ENCODE peak calls at places on chromosomes 7 and 10, in four cellular contexts. V is GM12878, I is IMR-90, Q is K562. P is an unnamed sample.

GRCh38 chr7:150620061-150620460 is 12.1 kb downstream of the GIMAP6 start:
- DNase-seq in V (no peak), I (no peak), Q (no peak), P (no peak)

GRCh38 chr10:17836917-17837316 is 27.8 kb downstream of the MRC1 start:
- DNase-seq in V (no peak), I (peak), Q (no peak), P (peak)

GRCh38 chr10:9986786-9987185 is 1030.9 kb upstream of the CELF2 start:
- DNase-seq in V (no peak), I (no peak), Q (no peak), P (no peak)

GRCh38 chr7:55244346-55244745 is 120.8 kb upstream of the LANCL2 start:
- DNase-seq in V (no peak), I (peak), Q (no peak), P (no peak)

GRCh38 chr10:102452672-102453340 is 1.5 kb upstream of the C10orf95 start:
- DNase-seq in V (no peak), I (peak), Q (no peak), P (no peak)

GRCh38 chr10:14389981-14390590 is 59.4 kb upstream of the FRMD4A start:
- DNase-seq in V (peak), I (no peak), Q (no peak), P (no peak)

GRCh38 chr7:106717997-106718871 is 57.3 kb upstream of the CCDC71L start:
- DNase-seq in V (peak), I (peak), Q (peak), P (peak)

GRCh38 chr7:44220732-44221131 is 20.0 kb downstream of the YKT6 start:
- DNase-seq in V (no peak), I (no peak), Q (no peak), P (no peak)

GRCh38 chr10:115932099-115932498 is 340.9 kb downstream of the GFRA1 start:
- DNase-seq in V (no peak), I (no peak), Q (no peak), P (no peak)

GRCh38 chr10:1050145-1050544 is 1.2 kb upstream of the IDI1 start:
- DNase-seq in V (no peak), I (peak), Q (peak), P (peak)

GRCh38 chr10:123759496-123760070 is 93.4 kb downstream of the GPR26 start:
- DNase-seq in V (no peak), I (no peak), Q (no peak), P (no peak)

GRCh38 chr10:69438531-69439349 is 12.5 kb upstream of the TSPAN15 start:
- DNase-seq in V (no peak), I (peak), Q (no peak), P (no peak)

GRCh38 chr7:84490661-84491060 is 296.1 kb upstream of the SEMA3A start:
- DNase-seq in V (no peak), I (no peak), Q (peak), P (no peak)

GRCh38 chr10:71335173-71335572 is 16.1 kb downstream of the SLC29A3 start:
- DNase-seq in V (no peak), I (no peak), Q (no peak), P (no peak)

GRCh38 chr7:33739286-33739685 is 166.1 kb upstream of the BMPER start:
- DNase-seq in V (no peak), I (no peak), Q (no peak), P (no peak)

GRCh38 chr10:107232013-107232412 is 67.5 kb upstream of the SORCS1 start:
- DNase-seq in V (no peak), I (no peak), Q (no peak), P (no peak)

GRCh38 chr7:7428806-7429205 is 106.9 kb downstream of the COL28A1 start:
- DNase-seq in V (no peak), I (peak), Q (no peak), P (no peak)

GRCh38 chr7:144786522-144786921 is 49.3 kb downstream of the TPK1 start:
- DNase-seq in V (no peak), I (no peak), Q (no peak), P (no peak)

GRCh38 chr7:64628721-64629120 is 37.2 kb upstream of the ZNF107 start:
- DNase-seq in V (no peak), I (no peak), Q (no peak), P (no peak)

GRCh38 chr7:129091484-129092002 is 36.6 kb upstream of the TNPO3 start:
- DNase-seq in V (peak), I (peak), Q (peak), P (peak)

GRCh38 chr10:5638494-5638893 is 27.9 kb downstream of the ASB13 start:
- DNase-seq in V (no peak), I (no peak), Q (no peak), P (no peak)

GRCh38 chr10:3935141-3935540 is 150.1 kb upstream of the KLF6 start:
- DNase-seq in V (peak), I (peak), Q (no peak), P (peak)

GRCh38 chr10:100362570-100363496 is 15.8 kb downstream of the SCD start:
- DNase-seq in V (no peak), I (no peak), Q (no peak), P (no peak)

GRCh38 chr10:26593896-26594295 is 103.6 kb upstream of the PDSS1 start:
- DNase-seq in V (no peak), I (no peak), Q (no peak), P (no peak)

GRCh38 chr7:116330961-116331360 is 120.6 kb downstream of the TES start:
- DNase-seq in V (no peak), I (peak), Q (no peak), P (peak)

GRCh38 chr7:90383879-90384278 is 19.4 kb upstream of the CLDN12 start:
- DNase-seq in V (no peak), I (peak), Q (no peak), P (peak)

GRCh38 chr7:127322351-127322750 is 69.6 kb upstream of the GRM8 start:
- DNase-seq in V (no peak), I (no peak), Q (no peak), P (no peak)

GRCh38 chr7:44057181-44057848 is 8.1 kb downstream of the PGAM2 start:
- DNase-seq in V (no peak), I (no peak), Q (no peak), P (no peak)

GRCh38 chr7:21251166-21251806 is 176.6 kb upstream of the SP4 start:
- DNase-seq in V (no peak), I (no peak), Q (no peak), P (no peak)

GRCh38 chr10:4254101-4254994 is 469.3 kb upstream of the KLF6 start:
- DNase-seq in V (no peak), I (peak), Q (no peak), P (no peak)

GRCh38 chr7:51224811-51225581 is 91.6 kb downstream of the COBL start:
- DNase-seq in V (no peak), I (no peak), Q (no peak), P (no peak)

GRCh38 chr10:122341141-122341810 is 33.2 kb upstream of the PLEKHA1 start:
- DNase-seq in V (no peak), I (no peak), Q (no peak), P (no peak)
- H3K27ac ChIP-seq in V (no peak), I (no peak), Q (no peak), P (no peak)

GRCh38 chr7:138755331-138755747 is 42.5 kb upstream of the TMEM213 start:
- DNase-seq in V (no peak), I (no peak), Q (no peak), P (no peak)
- TF ChIP-seq FOS in V (no peak), I (no peak), Q (no peak), P (no peak)

GRCh38 chr7:5478568-5479045 is 55.0 kb upstream of the TNRC18 start:
- DNase-seq in V (no peak), I (no peak), Q (no peak), P (no peak)

GRCh38 chr7:5476001-5476400 is 52.4 kb upstream of the TNRC18 start:
- DNase-seq in V (no peak), I (no peak), Q (no peak), P (no peak)

GRCh38 chr7:5477126-5477525 is 53.5 kb upstream of the TNRC18 start:
- DNase-seq in V (no peak), I (no peak), Q (no peak), P (no peak)

GRCh38 chr7:5479133-5479745 is 55.6 kb upstream of the TNRC18 start:
- DNase-seq in V (no peak), I (peak), Q (no peak), P (no peak)

GRCh38 chr7:5477723-5478531 is 54.3 kb upstream of the TNRC18 start:
- DNase-seq in V (no peak), I (no peak), Q (no peak), P (peak)
- H3K4me3 ChIP-seq in V (no peak), I (no peak), Q (no peak), P (no peak)

GRCh38 chr10:86415099-86415498 is 48.5 kb upstream of the GRID1 start:
- DNase-seq in V (no peak), I (no peak), Q (no peak), P (no peak)
- H3K27ac ChIP-seq in V (no peak), I (no peak), Q (no peak), P (no peak)

GRCh38 chr7:42311195-42311594 is 74.2 kb upstream of the GLI3 start:
- DNase-seq in V (no peak), I (no peak), Q (no peak), P (no peak)
- TF ChIP-seq FOS in V (no peak), I (no peak), Q (no peak), P (no peak)

GRCh38 chr7:157840174-157840912 is 503.5 kb downstream of the DNAJB6 start:
- DNase-seq in V (no peak), I (no peak), Q (no peak), P (no peak)

GRCh38 chr7:157840913-157841756 is 504.3 kb downstream of the DNAJB6 start:
- DNase-seq in V (no peak), I (no peak), Q (no peak), P (no peak)

GRCh38 chr7:157837561-157837960 is 500.8 kb downstream of the DNAJB6 start:
- DNase-seq in V (no peak), I (no peak), Q (no peak), P (no peak)

GRCh38 chr7:157839672-157840167 is 502.9 kb downstream of the DNAJB6 start:
- DNase-seq in V (no peak), I (no peak), Q (no peak), P (no peak)

DNA sequence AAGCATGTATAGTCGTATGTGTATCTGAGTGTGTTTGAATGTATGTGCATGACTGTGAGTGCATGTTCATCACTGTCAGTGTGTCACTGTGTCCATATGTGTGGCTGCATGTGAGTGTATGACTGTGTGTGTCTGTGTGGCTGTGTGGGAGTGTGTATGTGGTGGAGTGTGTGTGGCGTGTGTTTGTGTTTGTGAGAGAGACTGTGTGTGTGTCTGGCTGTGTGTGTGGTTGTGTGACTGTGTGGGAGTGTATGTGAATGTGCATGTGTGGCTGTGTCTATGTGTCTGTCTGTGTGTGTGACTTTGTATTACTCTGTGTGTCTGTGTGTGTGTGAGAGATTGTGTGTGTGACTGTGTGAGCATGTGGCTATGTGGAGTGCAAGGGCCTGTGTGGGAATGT is 502.4 kb downstream of the DNAJB6 start:
- DNase-seq in V (no peak), I (no peak), Q (no peak), P (no peak)
- H3K4me3 ChIP-seq in V (no peak), I (no peak), Q (no peak), P (no peak)

GRCh38 chr10:89891006-89891405 is 189.6 kb downstream of the KIF20B start:
- DNase-seq in V (no peak), I (no peak), Q (no peak), P (no peak)
- H3K27ac ChIP-seq in V (no peak), I (no peak), Q (no peak), P (no peak)

GRCh38 chr7:39248693-39249090 is 271.0 kb downstream of the POU6F2 start:
- DNase-seq in V (no peak), I (no peak), Q (no peak), P (no peak)
- TF ChIP-seq FOS in V (no peak), I (no peak), Q (no peak), P (no peak)

GRCh38 chr7:86953653-86954336 is 105.7 kb downstream of the ELAPOR2 start:
- DNase-seq in V (no peak), I (no peak), Q (no peak), P (no peak)
- H3K4me3 ChIP-seq in V (no peak), I (no peak), Q (no peak), P (no peak)

P was measured in endothelial cell of umbilical vein.